ENCODE peak calls at places on chromosomes 4 and X, in eight cellular contexts. One of them, this sample, is unnamed. For H3K4me1, the result is how much of the 10 kb centered on the place peaks cover.

GRCh38 chr4:169100656-169101055 is 90.6 kb upstream of the CBR4 start:
- DNase-seq in gastrocnemius medialis: no peak
- DNase-seq in left ventricle myocardium inferior: no peak
- DNase-seq in transverse colon: no peak
- DNase-seq in GM12878: no peak
- DNase-seq in uterus: no peak
- DNase-seq in ovary: no peak
- DNase-seq in hepatocyte: no peak
- DNase-seq in this sample: peak

GRCh38 chr4:158770671-158771070 is 1.8 kb downstream of the FNIP2 start:
- DNase-seq in gastrocnemius medialis: no peak
- DNase-seq in left ventricle myocardium inferior: no peak
- DNase-seq in transverse colon: no peak
- DNase-seq in GM12878: no peak
- DNase-seq in uterus: no peak
- DNase-seq in ovary: no peak
- DNase-seq in hepatocyte: no peak
- DNase-seq in this sample: no peak

GRCh38 chr4:183721207-183722081 is 62.4 kb downstream of the TRAPPC11 start:
- DNase-seq in gastrocnemius medialis: no peak
- DNase-seq in left ventricle myocardium inferior: peak
- DNase-seq in transverse colon: peak
- DNase-seq in GM12878: no peak
- DNase-seq in uterus: peak
- DNase-seq in ovary: peak
- DNase-seq in hepatocyte: peak
- DNase-seq in this sample: peak

GRCh38 chr4:26233350-26233749 is 87.5 kb upstream of the RBPJ start:
- DNase-seq in gastrocnemius medialis: no peak
- DNase-seq in left ventricle myocardium inferior: no peak
- DNase-seq in transverse colon: no peak
- DNase-seq in GM12878: no peak
- DNase-seq in uterus: no peak
- DNase-seq in ovary: no peak
- DNase-seq in hepatocyte: no peak
- DNase-seq in this sample: no peak

GRCh38 chr4:142211444-142211843 is 575.1 kb downstream of the IL15 start:
- DNase-seq in gastrocnemius medialis: no peak
- DNase-seq in left ventricle myocardium inferior: no peak
- DNase-seq in transverse colon: no peak
- DNase-seq in GM12878: no peak
- DNase-seq in uterus: no peak
- DNase-seq in ovary: no peak
- DNase-seq in hepatocyte: no peak
- DNase-seq in this sample: no peak

GRCh38 chr4:106670911-106671310 is 302.3 kb upstream of the GIMD1 start:
- DNase-seq in gastrocnemius medialis: no peak
- DNase-seq in left ventricle myocardium inferior: no peak
- DNase-seq in transverse colon: no peak
- DNase-seq in GM12878: no peak
- DNase-seq in uterus: no peak
- DNase-seq in ovary: no peak
- DNase-seq in hepatocyte: no peak
- DNase-seq in this sample: no peak

GRCh38 chr4:142367326-142368188 is 478.5 kb downstream of the INPP4B start:
- DNase-seq in gastrocnemius medialis: no peak
- DNase-seq in left ventricle myocardium inferior: no peak
- DNase-seq in transverse colon: no peak
- DNase-seq in GM12878: no peak
- DNase-seq in uterus: no peak
- DNase-seq in ovary: no peak
- DNase-seq in hepatocyte: no peak
- DNase-seq in this sample: no peak

GRCh38 chrX:78119521-78120227 is 15.6 kb downstream of the PGK1 start:
- DNase-seq in gastrocnemius medialis: no peak
- DNase-seq in left ventricle myocardium inferior: no peak
- DNase-seq in transverse colon: no peak
- DNase-seq in GM12878: no peak
- DNase-seq in uterus: no peak
- DNase-seq in ovary: no peak
- DNase-seq in hepatocyte: no peak
- DNase-seq in this sample: no peak

GRCh38 chr4:8324640-8325239 is 55.2 kb downstream of the HTRA3 start:
- DNase-seq in gastrocnemius medialis: no peak
- DNase-seq in left ventricle myocardium inferior: no peak
- DNase-seq in transverse colon: no peak
- DNase-seq in GM12878: no peak
- DNase-seq in uterus: no peak
- DNase-seq in ovary: no peak
- DNase-seq in hepatocyte: no peak
- DNase-seq in this sample: peak

GRCh38 chr4:149031399-149031798 is 589.2 kb upstream of the NR3C2 start:
- DNase-seq in gastrocnemius medialis: no peak
- DNase-seq in left ventricle myocardium inferior: no peak
- DNase-seq in transverse colon: no peak
- DNase-seq in GM12878: no peak
- DNase-seq in uterus: no peak
- DNase-seq in ovary: no peak
- DNase-seq in hepatocyte: peak
- DNase-seq in this sample: no peak

GRCh38 chr4:19987746-19988145 is 264.0 kb upstream of the SLIT2 start:
- DNase-seq in gastrocnemius medialis: no peak
- DNase-seq in left ventricle myocardium inferior: no peak
- DNase-seq in transverse colon: no peak
- DNase-seq in GM12878: no peak
- DNase-seq in uterus: no peak
- DNase-seq in ovary: no peak
- DNase-seq in hepatocyte: no peak
- DNase-seq in this sample: no peak

GRCh38 chr4:77930876-77931275 is 68.2 kb downstream of the MRPL1 start:
- DNase-seq in gastrocnemius medialis: no peak
- DNase-seq in left ventricle myocardium inferior: no peak
- DNase-seq in transverse colon: no peak
- DNase-seq in GM12878: no peak
- DNase-seq in uterus: no peak
- DNase-seq in ovary: no peak
- DNase-seq in hepatocyte: no peak
- DNase-seq in this sample: no peak

GRCh38 chr4:93416337-93417102 is 412.0 kb upstream of the ATOH1 start:
- DNase-seq in gastrocnemius medialis: no peak
- DNase-seq in left ventricle myocardium inferior: no peak
- DNase-seq in transverse colon: no peak
- DNase-seq in GM12878: no peak
- DNase-seq in uterus: no peak
- DNase-seq in ovary: no peak
- DNase-seq in hepatocyte: no peak
- DNase-seq in this sample: no peak

GRCh38 chr4:173990126-173990878 is 293.2 kb downstream of the FBXO8 start:
- DNase-seq in gastrocnemius medialis: no peak
- DNase-seq in left ventricle myocardium inferior: no peak
- DNase-seq in transverse colon: no peak
- DNase-seq in GM12878: no peak
- DNase-seq in uterus: no peak
- DNase-seq in ovary: no peak
- DNase-seq in hepatocyte: peak
- DNase-seq in this sample: peak

GRCh38 chr4:32658019-32658418 is 1937.8 kb downstream of the PCDH7 start:
- DNase-seq in gastrocnemius medialis: no peak
- DNase-seq in left ventricle myocardium inferior: no peak
- DNase-seq in transverse colon: no peak
- DNase-seq in GM12878: no peak
- DNase-seq in uterus: no peak
- DNase-seq in ovary: no peak
- DNase-seq in hepatocyte: peak
- DNase-seq in this sample: no peak

GRCh38 chr4:94947681-94948108 is 189.9 kb downstream of the BMPR1B start:
- DNase-seq in gastrocnemius medialis: no peak
- DNase-seq in left ventricle myocardium inferior: no peak
- DNase-seq in transverse colon: no peak
- DNase-seq in GM12878: no peak
- DNase-seq in uterus: no peak
- DNase-seq in ovary: no peak
- DNase-seq in hepatocyte: peak
- DNase-seq in this sample: no peak

GRCh38 chr4:145409393-145409792 is 72.3 kb upstream of the SMAD1 start:
- DNase-seq in gastrocnemius medialis: no peak
- DNase-seq in left ventricle myocardium inferior: no peak
- DNase-seq in transverse colon: no peak
- DNase-seq in GM12878: no peak
- DNase-seq in uterus: no peak
- DNase-seq in ovary: no peak
- DNase-seq in hepatocyte: no peak
- DNase-seq in this sample: no peak

GRCh38 chr4:24330198-24330972 is 254.0 kb downstream of the DHX15 start:
- DNase-seq in gastrocnemius medialis: no peak
- DNase-seq in left ventricle myocardium inferior: no peak
- DNase-seq in transverse colon: no peak
- DNase-seq in GM12878: no peak
- DNase-seq in uterus: no peak
- DNase-seq in ovary: no peak
- DNase-seq in hepatocyte: no peak
- DNase-seq in this sample: no peak

GRCh38 chr4:24322986-24323385 is 261.4 kb downstream of the DHX15 start:
- DNase-seq in gastrocnemius medialis: no peak
- DNase-seq in left ventricle myocardium inferior: no peak
- DNase-seq in transverse colon: no peak
- DNase-seq in GM12878: no peak
- DNase-seq in uterus: no peak
- DNase-seq in ovary: no peak
- DNase-seq in hepatocyte: no peak
- DNase-seq in this sample: no peak

GRCh38 chr4:24328300-24328699 is 256.1 kb downstream of the DHX15 start:
- DNase-seq in gastrocnemius medialis: no peak
- DNase-seq in left ventricle myocardium inferior: no peak
- DNase-seq in transverse colon: no peak
- DNase-seq in GM12878: no peak
- DNase-seq in uterus: no peak
- DNase-seq in ovary: no peak
- DNase-seq in hepatocyte: no peak
- DNase-seq in this sample: no peak

DNA sequence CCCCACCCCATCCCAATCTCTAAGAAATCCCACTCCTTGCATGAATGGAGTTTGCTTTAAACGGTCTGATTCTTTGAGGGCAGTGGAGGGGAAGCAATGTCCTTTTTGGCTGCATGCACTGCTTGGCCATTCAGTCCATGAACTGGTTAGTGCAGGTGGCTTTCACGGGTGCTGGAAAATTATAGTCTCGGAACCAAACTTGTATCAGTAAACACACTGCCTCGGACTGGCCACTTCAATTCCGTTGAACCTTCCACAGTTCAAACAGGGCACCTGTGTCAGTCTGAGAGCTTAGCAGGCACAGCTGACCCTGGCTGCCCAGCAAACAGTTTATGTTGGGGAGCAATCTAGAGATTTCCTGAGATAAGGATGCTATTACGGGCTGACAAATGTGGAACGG is 255.6 kb downstream of the DHX15 start:
- DNase-seq in gastrocnemius medialis: no peak
- DNase-seq in left ventricle myocardium inferior: no peak
- DNase-seq in transverse colon: no peak
- DNase-seq in GM12878: no peak
- DNase-seq in uterus: no peak
- DNase-seq in ovary: no peak
- DNase-seq in hepatocyte: no peak
- DNase-seq in this sample: no peak
- H3K4me1 ChIP-seq in gastrocnemius medialis: under half
- H3K4me1 ChIP-seq in left ventricle myocardium inferior: under half
- H3K4me1 ChIP-seq in transverse colon: under half
- H3K4me1 ChIP-seq in GM12878: under half
- H3K4me1 ChIP-seq in uterus: under half
- H3K4me1 ChIP-seq in ovary: under half
- H3K4me1 ChIP-seq in hepatocyte: under half
- H3K4me1 ChIP-seq in this sample: under half

DNA sequence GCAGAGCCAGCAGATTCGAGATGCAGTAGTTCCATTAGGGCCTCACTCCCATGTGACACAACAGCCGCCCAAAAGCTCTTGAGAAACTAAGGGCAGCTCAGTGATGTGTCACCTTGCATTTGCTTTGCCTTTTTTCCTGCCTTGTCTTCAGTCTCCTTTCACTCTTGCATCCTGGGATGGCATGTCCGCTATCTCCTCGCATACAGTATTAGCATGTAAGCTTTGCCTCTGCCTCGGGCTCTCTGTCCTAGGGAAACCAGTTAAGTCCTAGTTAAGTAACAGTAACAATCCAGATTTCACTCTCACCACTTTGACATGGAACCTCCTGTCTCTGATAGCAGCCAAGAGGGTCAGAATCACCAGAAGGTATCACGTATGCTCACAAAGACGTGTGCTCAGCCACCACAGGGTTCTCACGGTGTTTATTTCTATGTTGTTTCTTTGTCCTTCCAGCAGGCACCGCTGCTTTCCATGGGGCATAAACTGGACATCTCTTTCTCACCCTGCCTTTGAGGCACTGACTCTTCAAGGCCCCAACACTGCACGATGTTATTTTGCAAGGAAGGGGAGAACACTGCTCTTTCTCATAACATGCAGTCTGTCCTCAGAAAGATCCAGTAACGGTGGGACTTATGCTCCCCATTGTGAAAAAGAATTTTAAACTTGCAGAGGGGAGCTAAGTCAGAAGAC is 26.7 kb upstream of the SORBS2 start:
- DNase-seq in gastrocnemius medialis: no peak
- DNase-seq in left ventricle myocardium inferior: no peak
- DNase-seq in transverse colon: no peak
- DNase-seq in GM12878: no peak
- DNase-seq in uterus: no peak
- DNase-seq in ovary: no peak
- DNase-seq in hepatocyte: no peak
- DNase-seq in this sample: no peak
- H3K4me3 ChIP-seq in gastrocnemius medialis: no peak
- H3K4me3 ChIP-seq in left ventricle myocardium inferior: peak
- H3K4me3 ChIP-seq in transverse colon: no peak
- H3K4me3 ChIP-seq in GM12878: no peak
- H3K4me3 ChIP-seq in uterus: no peak
- H3K4me3 ChIP-seq in ovary: no peak
- H3K4me3 ChIP-seq in hepatocyte: no peak
- H3K4me3 ChIP-seq in this sample: no peak

DNA sequence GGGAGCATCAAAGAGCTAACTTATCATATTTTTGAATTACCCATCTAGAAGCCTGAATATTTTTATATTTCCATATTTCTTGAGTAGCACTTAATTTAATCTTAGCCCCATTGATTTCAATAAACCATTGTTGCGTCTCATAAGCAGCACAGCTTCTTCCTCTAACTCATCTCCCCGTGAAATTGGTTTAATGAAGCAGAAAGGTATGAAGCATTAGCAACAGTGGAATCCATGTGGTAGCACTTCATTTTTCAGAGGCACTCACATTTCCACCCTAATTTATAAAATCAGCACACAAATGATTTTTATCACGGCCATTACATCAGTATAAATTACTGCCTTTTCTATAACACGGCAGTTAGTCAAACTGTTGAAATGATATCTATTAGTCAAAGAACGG is 205.9 kb downstream of the SOX3 start:
- DNase-seq in gastrocnemius medialis: no peak
- DNase-seq in left ventricle myocardium inferior: no peak
- DNase-seq in transverse colon: no peak
- DNase-seq in GM12878: no peak
- DNase-seq in uterus: no peak
- DNase-seq in ovary: no peak
- DNase-seq in hepatocyte: no peak
- DNase-seq in this sample: no peak
- TF ChIP-seq CTCF in gastrocnemius medialis: no peak
- TF ChIP-seq CTCF in left ventricle myocardium inferior: no peak
- TF ChIP-seq CTCF in transverse colon: no peak
- TF ChIP-seq CTCF in GM12878: no peak
- TF ChIP-seq CTCF in uterus: no peak
- TF ChIP-seq CTCF in ovary: no peak
- TF ChIP-seq CTCF in hepatocyte: no peak
- TF ChIP-seq CTCF in this sample: no peak

GRCh38 chrX:40088803-40089540 is 8.8 kb downstream of the BCOR start:
- DNase-seq in gastrocnemius medialis: no peak
- DNase-seq in left ventricle myocardium inferior: no peak
- DNase-seq in transverse colon: no peak
- DNase-seq in GM12878: no peak
- DNase-seq in uterus: no peak
- DNase-seq in ovary: no peak
- DNase-seq in hepatocyte: no peak
- DNase-seq in this sample: no peak
- H3K4me1 ChIP-seq in gastrocnemius medialis: under half
- H3K4me1 ChIP-seq in left ventricle myocardium inferior: half or more
- H3K4me1 ChIP-seq in transverse colon: half or more
- H3K4me1 ChIP-seq in GM12878: under half
- H3K4me1 ChIP-seq in uterus: under half
- H3K4me1 ChIP-seq in ovary: under half
- H3K4me1 ChIP-seq in hepatocyte: half or more
- H3K4me1 ChIP-seq in this sample: under half

This sample was measured in BE2C.